ENCODE peak calls at places on chromosomes 1 and 21, in four cellular contexts. One of them, this sample, is unnamed.
A peak's percentile ranks its signal among the peaks of the same experiment; 100 is the strongest.

GRCh38 chr1:53075206-53075605 is 13.2 kb downstream of the PODN start:
- DNase-seq in mucosa of descending colon: peak; percentile 20
- DNase-seq in heart left ventricle: peak; percentile 8
- DNase-seq in cardiac muscle cell: no peak
- DNase-seq in this sample: no peak

GRCh38 chr1:10399487-10399917 is 638 bp downstream of the PGD start:
- DNase-seq in mucosa of descending colon: peak; percentile 62
- DNase-seq in heart left ventricle: peak; percentile 36
- DNase-seq in cardiac muscle cell: peak; percentile 54
- DNase-seq in this sample: no peak

GRCh38 chr21:46063227-46063626 is 34.7 kb upstream of the COL6A2 start:
- DNase-seq in mucosa of descending colon: no peak
- DNase-seq in heart left ventricle: peak; percentile 14
- DNase-seq in cardiac muscle cell: no peak
- DNase-seq in this sample: peak; percentile 12

GRCh38 chr1:28313710-28314510 is 14.9 kb upstream of the MED18 start:
- DNase-seq in mucosa of descending colon: peak; percentile 78
- DNase-seq in heart left ventricle: peak; percentile 42
- DNase-seq in cardiac muscle cell: peak; percentile 80
- DNase-seq in this sample: no peak

GRCh38 chr1:43363283-43363934 is 4.4 kb downstream of the ELOVL1 start:
- DNase-seq in mucosa of descending colon: no peak
- DNase-seq in heart left ventricle: no peak
- DNase-seq in cardiac muscle cell: no peak
- DNase-seq in this sample: no peak

GRCh38 chr1:26852701-26853100 is 10.2 kb upstream of the SFN start:
- DNase-seq in mucosa of descending colon: no peak
- DNase-seq in heart left ventricle: no peak
- DNase-seq in cardiac muscle cell: no peak
- DNase-seq in this sample: no peak

GRCh38 chr1:84907095-84907827 is 14.3 kb upstream of the LPAR3 start:
- DNase-seq in mucosa of descending colon: no peak
- DNase-seq in heart left ventricle: no peak
- DNase-seq in cardiac muscle cell: peak; percentile 47
- DNase-seq in this sample: no peak

GRCh38 chr1:35264861-35265260 is 3.6 kb upstream of the ZMYM4 start:
- DNase-seq in mucosa of descending colon: no peak
- DNase-seq in heart left ventricle: no peak
- DNase-seq in cardiac muscle cell: peak; percentile 81
- DNase-seq in this sample: peak; percentile 7

DNA sequence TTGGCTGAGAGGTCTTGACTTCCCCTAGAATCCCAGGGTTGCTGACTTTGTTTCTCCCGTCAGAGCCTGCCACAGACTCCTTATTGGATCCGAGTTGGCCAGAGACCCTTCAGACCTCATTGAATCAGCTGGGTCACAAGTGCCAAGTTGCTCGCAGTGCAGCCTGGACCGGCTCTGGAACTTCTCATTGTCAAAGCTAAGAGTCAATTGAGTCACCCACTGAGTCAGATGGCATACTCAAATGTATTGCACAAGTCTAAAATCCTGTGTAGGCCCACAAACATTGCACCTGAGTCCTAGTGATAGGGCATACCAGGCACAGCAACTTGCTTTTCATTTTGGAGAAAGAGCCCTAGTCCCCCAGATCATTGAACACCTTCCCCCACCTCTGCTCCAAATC is 20.4 kb upstream of the SCAF4 start:
- DNase-seq in mucosa of descending colon: no peak
- DNase-seq in heart left ventricle: no peak
- DNase-seq in cardiac muscle cell: no peak
- DNase-seq in this sample: no peak
- H3K4me3 ChIP-seq in mucosa of descending colon: no peak overlapping the region
- H3K4me3 ChIP-seq in heart left ventricle: no peak overlapping the region
- H3K4me3 ChIP-seq in cardiac muscle cell: no peak overlapping the region
- H3K4me3 ChIP-seq in this sample: no peak overlapping the region

GRCh38 chr1:2840036-2840809 is 38.7 kb upstream of the TTC34 start:
- DNase-seq in mucosa of descending colon: peak; percentile 37
- DNase-seq in heart left ventricle: no peak
- DNase-seq in cardiac muscle cell: no peak
- DNase-seq in this sample: peak; percentile 1
- TF ChIP-seq CTCF in mucosa of descending colon: no peak
- TF ChIP-seq CTCF in heart left ventricle: no peak
- TF ChIP-seq CTCF in cardiac muscle cell: no peak
- TF ChIP-seq CTCF in this sample: no peak

DNA sequence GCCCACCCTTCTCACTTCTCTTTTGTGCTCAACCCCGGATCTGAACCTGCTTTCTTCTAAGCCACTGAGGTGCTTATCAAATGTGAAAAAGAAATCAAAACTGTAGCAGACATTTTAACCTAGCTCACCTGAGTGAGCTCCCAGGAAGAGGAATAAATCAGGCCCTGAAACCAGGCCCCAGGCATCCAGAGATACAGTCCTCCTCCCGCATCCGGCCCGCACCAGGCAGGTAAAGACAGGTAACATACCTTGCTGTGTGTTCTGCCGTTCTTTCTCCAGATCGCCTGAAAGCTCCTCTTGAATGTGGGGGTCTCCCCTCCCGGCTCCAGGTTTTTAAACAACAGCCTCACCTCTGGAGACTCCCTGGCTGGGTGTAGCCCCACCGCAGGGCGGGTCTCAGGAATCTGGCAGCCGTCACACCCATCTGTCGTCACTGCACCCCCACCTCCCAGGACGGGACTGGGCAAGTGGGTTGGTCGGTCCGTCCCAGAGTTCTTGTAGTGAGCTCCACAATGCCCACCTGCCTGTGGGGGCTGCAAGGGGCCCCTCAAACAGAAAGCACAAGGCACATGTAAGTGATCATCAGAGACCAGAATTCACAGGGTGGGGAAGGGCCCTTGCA is at the start of gene LAMB3:
- DNase-seq in mucosa of descending colon: peak; percentile 92
- DNase-seq in heart left ventricle: no peak
- DNase-seq in cardiac muscle cell: no peak
- DNase-seq in this sample: no peak
- H3K4me3 ChIP-seq in mucosa of descending colon: peak within 1 kb of the TSS; percentile 9
- H3K4me3 ChIP-seq in heart left ventricle: no peak within 1 kb of the TSS
- H3K4me3 ChIP-seq in cardiac muscle cell: no peak within 1 kb of the TSS
- H3K4me3 ChIP-seq in this sample: no peak within 1 kb of the TSS

GRCh38 chr1:33918368-33918767 is 54.5 kb downstream of the HMGB4 start:
- DNase-seq in mucosa of descending colon: no peak
- DNase-seq in heart left ventricle: no peak
- DNase-seq in cardiac muscle cell: peak; percentile 10
- DNase-seq in this sample: no peak

GRCh38 chr1:33916786-33917185 is 52.9 kb downstream of the HMGB4 start:
- DNase-seq in mucosa of descending colon: no peak
- DNase-seq in heart left ventricle: no peak
- DNase-seq in cardiac muscle cell: no peak
- DNase-seq in this sample: no peak

GRCh38 chr1:33925586-33925985 is 61.7 kb downstream of the HMGB4 start:
- DNase-seq in mucosa of descending colon: no peak
- DNase-seq in heart left ventricle: no peak
- DNase-seq in cardiac muscle cell: no peak
- DNase-seq in this sample: no peak

DNA sequence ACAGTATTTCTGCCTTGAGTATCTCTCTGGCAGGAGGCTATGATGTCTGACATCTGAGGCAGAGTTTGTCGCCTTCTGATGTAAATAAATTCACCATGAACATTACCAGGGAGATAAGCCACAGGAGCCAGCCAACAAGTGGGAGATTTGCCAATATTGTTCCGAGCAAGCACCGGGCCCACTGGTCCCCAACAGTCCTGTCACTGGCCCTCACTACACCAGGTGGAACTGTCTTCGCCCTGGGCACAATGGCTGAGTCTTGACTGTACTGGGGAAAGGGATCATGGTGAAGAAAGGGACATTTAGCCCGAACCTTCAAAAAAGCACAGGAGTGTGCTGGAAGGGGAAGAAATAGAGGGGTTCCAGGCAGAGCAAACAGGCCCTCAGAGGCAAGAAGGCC is 57.4 kb downstream of the HMGB4 start:
- DNase-seq in mucosa of descending colon: no peak
- DNase-seq in heart left ventricle: no peak
- DNase-seq in cardiac muscle cell: no peak
- DNase-seq in this sample: no peak
- TF ChIP-seq CTCF in mucosa of descending colon: no peak
- TF ChIP-seq CTCF in heart left ventricle: no peak
- TF ChIP-seq CTCF in cardiac muscle cell: no peak
- TF ChIP-seq CTCF in this sample: no peak

This sample was measured in GM12865.